ENCODE peak calls at places on chromosomes 3 and 15, in ten cellular contexts. L, A, M, N, T, P, Z, Y, W and Q are unnamed samples.

GRCh38 chr3:179677884-179678283 is 25.0 kb downstream of the USP13 start:
- DNase-seq in L (no peak), A (no peak), M (no peak), N (no peak), T (no peak), P (no peak), Z (no peak), Y (no peak), W (no peak), Q (no peak)

GRCh38 chr3:127786358-127787070 is 35.8 kb downstream of the MGLL start:
- DNase-seq in L (no peak), A (peak; percentile 56), M (peak; percentile 53), N (peak; percentile 46), T (peak; percentile 65), P (peak; percentile 93), Z (no peak), Y (peak; percentile 87), W (no peak), Q (no peak)

GRCh38 chr3:21795863-21796392 is 44.9 kb upstream of the ZNF385D start:
- DNase-seq in L (no peak), A (no peak), M (peak; percentile 9), N (no peak), T (no peak), P (no peak), Z (no peak), Y (no peak), W (no peak), Q (no peak)

GRCh38 chr3:175002732-175003143 is 143.6 kb downstream of the NAALADL2 start:
- DNase-seq in L (peak; percentile 75), A (peak; percentile 83), M (peak; percentile 56), N (no peak), T (peak; percentile 96), P (no peak), Z (no peak), Y (no peak), W (no peak), Q (no peak)

GRCh38 chr3:190486201-190486865 is 27.6 kb upstream of the IL1RAP start:
- DNase-seq in L (peak; percentile 64), A (peak; percentile 49), M (peak; percentile 7), N (peak; percentile 89), T (no peak), P (no peak), Z (no peak), Y (no peak), W (no peak), Q (no peak)

GRCh38 chr3:129627350-129628168 is 21.1 kb upstream of the PLXND1 start:
- DNase-seq in L (peak; percentile 54), A (peak; percentile 81), M (peak; percentile 92), N (peak; percentile 91), T (peak; percentile 89), P (peak; percentile 84), Z (peak; percentile 47), Y (peak; percentile 83), W (peak; percentile 86), Q (peak; percentile 85)

GRCh38 chr15:25892126-25892525 is 29.0 kb upstream of the ATP10A start:
- DNase-seq in L (no peak), A (peak; percentile 37), M (no peak), N (no peak), T (peak; percentile 13), P (no peak), Z (no peak), Y (no peak), W (no peak), Q (no peak)

GRCh38 chr3:123156276-123156995 is 45.3 kb upstream of the SEC22A start:
- DNase-seq in L (no peak), A (no peak), M (no peak), N (no peak), T (no peak), P (no peak), Z (no peak), Y (no peak), W (peak; percentile 21), Q (no peak)

DNA sequence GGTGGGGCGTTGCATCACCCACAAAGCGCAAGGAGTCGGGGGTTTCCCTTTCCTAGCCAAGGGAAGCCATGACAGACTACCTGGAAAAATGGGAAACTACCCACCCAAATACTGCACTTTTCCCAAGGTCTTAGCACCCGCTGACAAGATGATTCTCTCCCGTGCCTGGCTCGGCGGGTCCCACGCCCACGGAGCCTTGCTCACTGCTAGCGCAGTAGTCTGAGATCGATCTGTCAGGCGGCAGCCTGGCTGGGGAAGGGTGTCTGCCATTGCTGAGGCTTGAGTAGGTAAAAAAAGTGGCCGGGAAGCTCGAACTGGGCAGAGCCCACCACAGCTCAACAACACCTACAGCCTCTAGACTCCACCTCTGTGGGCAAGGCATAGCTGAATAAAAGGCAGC is 112.9 kb downstream of the GSK3B start:
- DNase-seq in L (no peak), A (no peak), M (no peak), N (no peak), T (no peak), P (no peak), Z (no peak), Y (no peak), W (no peak), Q (no peak)
- TF ChIP-seq CTCF in L (no peak), A (no peak), M (no peak), N (no peak), T (no peak), P (no peak), Z (no peak), Y (no peak), W (no peak), Q (no peak)

DNA sequence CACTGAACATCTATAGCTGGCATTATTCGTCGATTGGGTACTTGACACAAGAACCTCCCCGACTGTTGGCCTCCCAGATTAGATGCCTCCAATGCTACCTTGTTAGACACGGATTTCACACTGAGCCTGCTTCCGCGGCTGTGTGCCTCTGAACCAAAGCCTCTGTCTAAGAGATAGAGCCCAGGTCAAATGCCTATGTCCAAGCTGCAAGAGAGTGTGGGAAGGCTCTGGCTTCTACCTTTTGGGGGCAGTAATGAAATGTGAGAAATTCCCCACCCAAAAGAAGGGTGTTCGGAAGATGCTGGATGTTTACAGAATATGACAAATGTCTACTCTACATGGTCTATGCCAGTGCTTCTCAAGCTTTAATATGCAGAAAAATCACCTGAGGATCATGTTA is 2.0 kb upstream of the RPUSD2 start:
- DNase-seq in L (no peak), A (no peak), M (peak; percentile 16), N (peak; percentile 39), T (peak; percentile 5), P (no peak), Z (no peak), Y (no peak), W (peak; percentile 49), Q (no peak)
- TF ChIP-seq CTCF in L (peak; percentile 32), A (peak; percentile 13), M (peak; percentile 39), N (peak; percentile 42), T (peak; percentile 35), P (no peak), Z (no peak), Y (no peak), W (peak; percentile 63), Q (peak; percentile 62)

GRCh38 chr3:98583766-98584165 is 9.6 kb downstream of the CPOX start:
- DNase-seq in L (no peak), A (no peak), M (no peak), N (no peak), T (no peak), P (no peak), Z (no peak), Y (no peak), W (no peak), Q (no peak)

GRCh38 chr3:98584563-98584962 is 8.8 kb downstream of the CPOX start:
- DNase-seq in L (no peak), A (no peak), M (no peak), N (no peak), T (no peak), P (no peak), Z (no peak), Y (no peak), W (no peak), Q (no peak)

GRCh38 chr3:98589331-98589870 is 4.0 kb downstream of the CPOX start:
- DNase-seq in L (no peak), A (peak; percentile 23), M (peak; percentile 33), N (no peak), T (peak; percentile 61), P (no peak), Z (no peak), Y (no peak), W (no peak), Q (no peak)

GRCh38 chr3:98592345-98592935 is 971 bp downstream of the CPOX start:
- DNase-seq in L (no peak), A (no peak), M (no peak), N (no peak), T (no peak), P (no peak), Z (no peak), Y (no peak), W (no peak), Q (no peak)

DNA sequence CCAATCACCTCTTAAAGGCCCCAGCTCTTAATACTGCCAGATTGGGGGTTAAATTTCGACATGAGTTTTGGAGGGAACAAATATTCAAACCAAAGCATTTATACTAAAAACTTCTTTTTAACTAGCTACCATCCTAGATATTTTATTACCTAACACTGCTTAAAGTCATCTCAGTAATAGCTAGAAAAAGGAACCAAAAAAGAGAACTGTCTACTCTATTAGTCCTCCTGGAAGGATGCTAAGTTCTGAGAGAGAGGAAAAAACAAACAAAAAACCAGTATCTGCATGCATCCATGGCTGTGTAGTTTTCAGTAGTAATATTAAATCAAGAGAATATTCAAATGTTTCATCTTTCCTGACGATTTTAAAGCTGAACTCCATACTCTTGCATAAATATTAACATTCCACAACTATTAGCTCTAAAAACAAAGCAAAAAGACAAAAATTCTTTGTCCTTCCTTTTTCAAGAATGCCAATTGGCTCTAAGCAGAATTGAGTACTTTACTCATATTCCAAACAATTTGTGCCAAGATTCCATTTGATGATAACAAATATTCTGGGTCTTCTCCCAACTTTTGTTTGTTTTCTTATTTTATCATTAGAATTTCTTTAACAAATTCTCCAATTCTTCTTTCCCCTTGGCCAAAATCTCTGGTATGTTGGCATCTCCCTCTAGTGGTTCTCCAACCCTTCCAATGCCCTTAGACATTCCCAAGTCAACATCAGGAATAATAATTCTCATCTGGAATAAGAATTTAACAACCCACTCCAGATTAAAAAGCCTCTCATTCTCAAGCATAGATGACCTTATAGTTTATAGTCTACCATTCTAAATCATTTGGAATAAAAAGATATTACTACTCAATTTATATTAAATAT is 5.5 kb downstream of the CPOX start:
- DNase-seq in L (no peak), A (no peak), M (no peak), N (no peak), T (peak; percentile 78), P (no peak), Z (no peak), Y (no peak), W (no peak), Q (no peak)
- TF ChIP-seq CTCF in L (peak; percentile 64), A (peak; percentile 28), M (peak; percentile 39), N (peak; percentile 31), T (peak; percentile 67), P (no peak), Z (no peak), Y (no peak), W (peak; percentile 51), Q (no peak)

DNA sequence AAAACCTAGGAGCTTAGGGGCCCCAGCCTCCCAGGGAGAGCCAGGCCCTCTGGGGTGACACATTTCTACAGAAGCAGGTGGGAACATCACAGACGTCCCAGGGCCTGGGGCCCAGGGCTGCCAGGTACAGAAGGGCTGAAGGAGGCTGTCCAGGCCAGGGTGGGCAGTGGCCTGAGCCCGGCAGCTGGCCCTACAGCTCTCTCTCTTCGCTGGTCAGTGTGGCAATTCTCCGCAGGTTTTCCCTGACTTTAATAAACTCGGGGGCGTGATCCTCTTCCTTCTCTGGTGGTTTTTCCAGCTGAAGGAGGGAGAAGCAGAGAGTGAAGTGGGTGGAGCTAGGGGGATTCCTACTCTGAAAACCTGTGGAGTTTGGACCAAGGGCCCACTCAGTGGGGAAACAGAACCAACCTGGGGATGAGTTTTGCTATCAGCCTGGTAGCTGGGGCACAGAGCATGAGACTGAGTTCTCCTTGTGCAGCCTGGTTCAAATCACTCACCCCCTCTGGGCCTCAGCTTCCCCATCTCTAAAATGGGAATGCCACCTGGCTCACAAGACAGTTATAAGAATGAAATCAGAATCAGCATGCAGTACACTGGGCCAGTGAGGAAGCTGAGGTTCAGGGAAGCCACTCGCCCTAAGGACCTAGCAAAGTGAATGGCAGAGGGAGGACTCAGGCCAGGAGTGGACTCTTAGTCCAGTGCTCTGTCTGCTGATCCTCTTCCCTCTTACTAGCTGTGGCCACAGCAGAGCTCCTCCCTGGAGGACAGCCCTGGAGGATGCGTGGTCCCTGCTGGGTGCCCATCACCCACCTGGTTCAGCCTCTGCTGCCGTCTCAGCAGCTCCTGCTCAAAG is 10.6 kb downstream of the FAM107A start:
- DNase-seq in L (no peak), A (no peak), M (no peak), N (no peak), T (no peak), P (no peak), Z (no peak), Y (no peak), W (peak; percentile 25), Q (no peak)
- TF ChIP-seq CTCF in L (no peak), A (no peak), M (no peak), N (no peak), T (no peak), P (no peak), Z (no peak), Y (no peak), W (no peak), Q (no peak)